ENCODE peak calls at places on chromosomes 2 and 18, in seven cellular contexts. Q is fibroblast of villous mesenchyme; T is RWPE1; H is activated CD4-positive, alpha-beta T cell treated with anti-CD3 and anti-CD28 coated beads for 1 hour; M is B cell; W is MCF 10A; K is iris pigment epithelial cell. S is an unnamed sample.

GRCh38 chr18:43013489-43013888 is 102.0 kb downstream of the RIT2 start:
- DNase-seq in W (peak; percentile 33), M (no peak), K (peak; percentile 90), Q (no peak), T (no peak), H (no peak), S (no peak)

GRCh38 chr2:37588316-37588777 is 83.1 kb downstream of the CDC42EP3 start:
- DNase-seq in T (no peak), K (no peak), H (no peak), M (no peak), Q (no peak), W (peak; percentile 35), S (no peak)

GRCh38 chr2:228541794-228542193 is 360.3 kb upstream of the SPHKAP start:
- DNase-seq in M (no peak), K (peak; percentile 71), W (peak; percentile 44), Q (no peak), T (peak; percentile 35), H (no peak), S (no peak)

GRCh38 chr2:112881217-112882000 is 29.6 kb upstream of the IL37 start:
- DNase-seq in T (peak; percentile 75), Q (peak; percentile 87), H (no peak), W (peak; percentile 83), M (no peak), K (peak; percentile 87), S (peak; percentile 55)

GRCh38 chr18:21096760-21097159 is 14.9 kb downstream of the ROCK1 start:
- DNase-seq in M (no peak), H (no peak), W (no peak), T (no peak), K (no peak), Q (no peak), S (no peak)

GRCh38 chr18:4750392-4751346 is 295.6 kb upstream of the DLGAP1 start:
- DNase-seq in M (no peak), Q (no peak), K (no peak), T (no peak), W (no peak), H (no peak), S (no peak)

GRCh38 chr2:46025081-46025480 is 272.1 kb upstream of the EPAS1 start:
- DNase-seq in K (no peak), T (no peak), W (no peak), H (no peak), M (no peak), Q (no peak), S (no peak)

GRCh38 chr2:175579646-175580045 is 398.1 kb upstream of the ATP5MC3 start:
- DNase-seq in H (no peak), W (no peak), Q (no peak), K (no peak), T (no peak), M (no peak), S (no peak)

GRCh38 chr18:69658137-69658536 is 257.4 kb downstream of the DOK6 start:
- DNase-seq in H (no peak), W (peak; percentile 25), M (no peak), T (no peak), Q (peak; percentile 16), K (peak; percentile 15), S (no peak)

GRCh38 chr2:8408560-8409460 is 273.0 kb upstream of the ID2 start:
- DNase-seq in Q (no peak), K (no peak), T (no peak), M (no peak), H (no peak), W (no peak), S (no peak)

GRCh38 chr2:163580757-163581156 is 155.1 kb downstream of the FIGN start:
- DNase-seq in H (no peak), M (no peak), T (no peak), K (no peak), Q (no peak), W (no peak), S (no peak)

GRCh38 chr2:46648141-46648742 is 168.9 kb downstream of the TMEM247 start:
- DNase-seq in T (no peak), W (peak; percentile 75), K (peak; percentile 73), M (no peak), Q (peak; percentile 90), H (no peak), S (no peak)

GRCh38 chr2:62152000-62152399 is 43.9 kb upstream of the B3GNT2 start:
- DNase-seq in H (no peak), M (no peak), K (peak; percentile 65), Q (no peak), W (peak; percentile 54), T (peak; percentile 23), S (no peak)

GRCh38 chr18:78995740-78996395 is 16.2 kb downstream of the SALL3 start:
- DNase-seq in Q (no peak), H (no peak), M (no peak), K (no peak), T (peak; percentile 15), W (no peak), S (no peak)

GRCh38 chr2:10318345-10318744 is 15.6 kb downstream of the HPCAL1 start:
- DNase-seq in M (no peak), T (no peak), Q (no peak), K (no peak), W (no peak), H (no peak), S (no peak)

GRCh38 chr2:9770308-9771100 is 72.8 kb upstream of the TAF1B start:
- DNase-seq in T (peak; percentile 67), K (peak; percentile 72), M (no peak), Q (peak; percentile 78), W (peak; percentile 89), H (peak; percentile 32), S (peak; percentile 68)

GRCh38 chr2:130726614-130727180 is 2.2 kb upstream of the GPR148 start:
- DNase-seq in H (no peak), W (no peak), T (no peak), K (no peak), Q (no peak), M (no peak), S (no peak)

GRCh38 chr2:232926448-232927040 is 56.5 kb downstream of the SNORC start:
- DNase-seq in M (peak; percentile 42), K (no peak), T (no peak), H (no peak), W (no peak), Q (no peak), S (no peak)

GRCh38 chr2:7634370-7634769 is 717.2 kb downstream of the RNF144A start:
- DNase-seq in M (no peak), K (no peak), H (no peak), Q (no peak), T (no peak), W (no peak), S (no peak)

GRCh38 chr2:37477921-37478320 is 133.5 kb downstream of the QPCT start:
- DNase-seq in T (no peak), H (no peak), Q (no peak), K (no peak), M (no peak), W (no peak), S (no peak)

GRCh38 chr2:142042536-142043199 is 88.1 kb downstream of the LRP1B start:
- DNase-seq in M (no peak), W (no peak), K (no peak), Q (no peak), H (no peak), T (no peak), S (no peak)

GRCh38 chr2:238940806-238941205 is 92.9 kb downstream of the TWIST2 start:
- DNase-seq in M (no peak), K (no peak), H (no peak), Q (no peak), T (no peak), W (no peak), S (no peak)

GRCh38 chr2:224039770-224040088 is 643 bp upstream of the SERPINE2 start:
- DNase-seq in W (no peak), Q (no peak), T (no peak), H (no peak), K (no peak), M (peak; percentile 50), S (no peak)

GRCh38 chr2:73103018-73103542 is 9.7 kb downstream of the RAB11FIP5 start:
- DNase-seq in Q (no peak), K (no peak), M (no peak), W (no peak), H (no peak), T (no peak), S (no peak)

GRCh38 chr2:54903736-54904554 is 146.3 kb downstream of the RTN4 start:
- DNase-seq in H (peak; percentile 41), M (no peak), W (peak; percentile 98), T (peak; percentile 98), Q (peak; percentile 95), K (peak; percentile 98), S (no peak)

GRCh38 chr2:79453918-79454317 is 58.9 kb upstream of the CTNNA2 start:
- DNase-seq in T (no peak), Q (peak; percentile 0), H (no peak), M (no peak), K (no peak), W (peak; percentile 2), S (no peak)

GRCh38 chr2:37869756-37870155 is 55.3 kb upstream of the RMDN2 start:
- DNase-seq in H (no peak), T (no peak), Q (peak; percentile 33), W (peak; percentile 18), K (no peak), M (no peak), S (no peak)

GRCh38 chr2:237720962-237721361 is 77.6 kb upstream of the RBM44 start:
- DNase-seq in M (no peak), Q (peak; percentile 62), T (no peak), H (no peak), K (peak; percentile 72), W (no peak), S (no peak)

GRCh38 chr2:236872015-236872414 is 213.7 kb upstream of the COPS8 start:
- DNase-seq in W (no peak), T (no peak), Q (no peak), M (no peak), K (no peak), H (no peak), S (no peak)

GRCh38 chr2:101272045-101272784 is 19.5 kb downstream of the CNOT11 start:
- DNase-seq in H (no peak), M (no peak), W (no peak), Q (no peak), T (no peak), K (no peak), S (no peak)

GRCh38 chr2:227819398-227819697 is 5.7 kb downstream of the CCL20 start:
- DNase-seq in T (no peak), Q (no peak), W (no peak), M (no peak), K (no peak), H (no peak), S (no peak)

GRCh38 chr2:158505448-158505934 is 48.7 kb downstream of the PKP4 start:
- DNase-seq in M (no peak), H (no peak), T (no peak), W (peak; percentile 54), K (no peak), Q (no peak), S (no peak)

GRCh38 chr2:95526360-95527341 is 42.1 kb upstream of the TRIM43B start:
- DNase-seq in Q (peak; percentile 71), W (no peak), M (peak; percentile 65), K (peak; percentile 78), H (peak; percentile 41), T (peak; percentile 40), S (peak; percentile 65)

GRCh38 chr18:61831071-61831470 is 61.7 kb downstream of the RNF152 start:
- DNase-seq in H (no peak), M (no peak), W (no peak), T (no peak), K (peak; percentile 75), Q (peak; percentile 37), S (no peak)

GRCh38 chr2:17850151-17850550 is 28.3 kb upstream of the KCNS3 start:
- DNase-seq in Q (no peak), M (no peak), H (no peak), T (no peak), W (no peak), K (no peak), S (no peak)

GRCh38 chr2:138247302-138247701 is 254.3 kb upstream of the SPOPL start:
- DNase-seq in T (no peak), W (peak; percentile 18), Q (no peak), M (no peak), K (no peak), H (no peak), S (no peak)

GRCh38 chr2:170997893-170998477 is 68.9 kb downstream of the GORASP2 start:
- DNase-seq in H (no peak), Q (no peak), K (no peak), W (no peak), T (no peak), M (no peak), S (no peak)

GRCh38 chr18:55588001-55588875 is at the start of gene TCF4:
- DNase-seq in Q (peak; percentile 62), M (peak; percentile 73), W (peak; percentile 51), H (no peak), K (peak; percentile 62), T (peak; percentile 30), S (peak; percentile 6)

S was measured in anterior cingulate cortex.